ENCODE peak calls at places on chromosomes 2 and 18, in nine cellular contexts. One of them, this sample, is unnamed.

GRCh38 chr2:161990741-161991140 is 83.3 kb downstream of the DPP4 start:
- DNase-seq in A549: no peak
- DNase-seq in Peyer's patch: no peak
- DNase-seq in esophagus squamous epithelium: no peak
- DNase-seq in body of pancreas: no peak
- DNase-seq in pancreas: no peak
- DNase-seq in A673: peak; percentile 2
- DNase-seq in lower lobe of right lung: no peak
- DNase-seq in foreskin fibroblast: peak; percentile 85
- DNase-seq in this sample: peak; percentile 75

GRCh38 chr18:3493501-3494244 is 43.7 kb downstream of the TGIF1 start:
- DNase-seq in Peyer's patch: no peak
- DNase-seq in body of pancreas: no peak
- DNase-seq in A673: no peak
- DNase-seq in pancreas: no peak
- DNase-seq in esophagus squamous epithelium: no peak
- DNase-seq in A549: no peak
- DNase-seq in foreskin fibroblast: no peak
- DNase-seq in lower lobe of right lung: no peak
- DNase-seq in this sample: no peak

GRCh38 chr2:219271021-219271420 is 8.1 kb upstream of the DNAJB2 start:
- DNase-seq in A549: no peak
- DNase-seq in lower lobe of right lung: no peak
- DNase-seq in pancreas: no peak
- DNase-seq in esophagus squamous epithelium: no peak
- DNase-seq in Peyer's patch: no peak
- DNase-seq in foreskin fibroblast: no peak
- DNase-seq in body of pancreas: no peak
- DNase-seq in A673: no peak
- DNase-seq in this sample: no peak

GRCh38 chr18:50172367-50172766 is 22.6 kb downstream of the MYO5B start:
- DNase-seq in esophagus squamous epithelium: no peak
- DNase-seq in A673: no peak
- DNase-seq in body of pancreas: no peak
- DNase-seq in foreskin fibroblast: no peak
- DNase-seq in A549: no peak
- DNase-seq in lower lobe of right lung: no peak
- DNase-seq in Peyer's patch: no peak
- DNase-seq in pancreas: no peak
- DNase-seq in this sample: no peak

GRCh38 chr18:2979027-2979570 is 33.8 kb downstream of the LPIN2 start:
- DNase-seq in esophagus squamous epithelium: no peak
- DNase-seq in body of pancreas: peak; percentile 57
- DNase-seq in A549: no peak
- DNase-seq in Peyer's patch: no peak
- DNase-seq in lower lobe of right lung: no peak
- DNase-seq in foreskin fibroblast: peak; percentile 75
- DNase-seq in pancreas: peak; percentile 35
- DNase-seq in A673: no peak
- DNase-seq in this sample: peak; percentile 60

GRCh38 chr2:105744909-105745853 is at the start of gene NCK2:
- DNase-seq in A549: peak; percentile 12
- DNase-seq in foreskin fibroblast: no peak
- DNase-seq in pancreas: peak; percentile 29
- DNase-seq in A673: peak; percentile 32
- DNase-seq in esophagus squamous epithelium: no peak
- DNase-seq in Peyer's patch: peak; percentile 61
- DNase-seq in lower lobe of right lung: peak; percentile 56
- DNase-seq in body of pancreas: peak; percentile 30
- DNase-seq in this sample: no peak

GRCh38 chr18:30457156-30457555 is 585.4 kb downstream of the DSC3 start:
- DNase-seq in esophagus squamous epithelium: no peak
- DNase-seq in foreskin fibroblast: no peak
- DNase-seq in lower lobe of right lung: no peak
- DNase-seq in body of pancreas: no peak
- DNase-seq in pancreas: no peak
- DNase-seq in Peyer's patch: no peak
- DNase-seq in A673: peak; percentile 3
- DNase-seq in A549: no peak
- DNase-seq in this sample: no peak

GRCh38 chr2:96100893-96101304 is 15.5 kb downstream of the ADRA2B start:
- DNase-seq in A549: no peak
- DNase-seq in lower lobe of right lung: no peak
- DNase-seq in pancreas: no peak
- DNase-seq in body of pancreas: no peak
- DNase-seq in esophagus squamous epithelium: no peak
- DNase-seq in Peyer's patch: peak; percentile 28
- DNase-seq in A673: no peak
- DNase-seq in foreskin fibroblast: no peak
- DNase-seq in this sample: no peak

GRCh38 chr18:6543330-6543908 is 128.7 kb upstream of the L3MBTL4 start:
- DNase-seq in lower lobe of right lung: no peak
- DNase-seq in esophagus squamous epithelium: no peak
- DNase-seq in pancreas: no peak
- DNase-seq in body of pancreas: no peak
- DNase-seq in foreskin fibroblast: peak; percentile 10
- DNase-seq in A549: peak; percentile 5
- DNase-seq in A673: peak; percentile 7
- DNase-seq in Peyer's patch: no peak
- DNase-seq in this sample: peak; percentile 36

GRCh38 chr2:56539618-56540017 is 355.8 kb downstream of the CCDC85A start:
- DNase-seq in Peyer's patch: no peak
- DNase-seq in foreskin fibroblast: no peak
- DNase-seq in A549: no peak
- DNase-seq in lower lobe of right lung: no peak
- DNase-seq in pancreas: no peak
- DNase-seq in A673: no peak
- DNase-seq in body of pancreas: no peak
- DNase-seq in esophagus squamous epithelium: no peak
- DNase-seq in this sample: no peak
- H3K4me3 ChIP-seq in Peyer's patch: no peak overlapping the region
- H3K4me3 ChIP-seq in foreskin fibroblast: no peak overlapping the region
- H3K4me3 ChIP-seq in A549: no peak overlapping the region
- H3K4me3 ChIP-seq in lower lobe of right lung: no peak overlapping the region
- H3K4me3 ChIP-seq in pancreas: no peak overlapping the region
- H3K4me3 ChIP-seq in A673: no peak overlapping the region
- H3K4me3 ChIP-seq in body of pancreas: no peak overlapping the region
- H3K4me3 ChIP-seq in esophagus squamous epithelium: no peak overlapping the region
- H3K4me3 ChIP-seq in this sample: no peak overlapping the region

DNA sequence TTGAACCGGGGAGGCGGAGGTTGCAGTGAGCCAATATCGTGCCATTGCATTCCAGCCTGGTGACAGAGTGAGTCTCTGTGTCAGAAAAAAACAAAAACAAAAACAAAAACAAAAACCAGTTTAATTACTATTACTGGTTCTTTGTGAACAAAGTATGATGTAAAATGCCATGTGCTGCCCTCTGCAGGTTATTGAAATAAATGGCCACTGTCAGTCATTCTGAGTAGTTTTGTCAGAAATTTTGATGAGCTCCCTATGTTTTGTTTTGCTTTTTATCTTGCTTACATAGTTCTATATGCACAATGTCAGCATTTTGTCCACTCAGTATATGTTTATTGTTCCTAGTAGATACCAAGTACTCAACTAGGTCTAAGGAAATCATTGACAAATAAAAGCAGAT is 423.6 kb upstream of the CHST9 start:
- DNase-seq in foreskin fibroblast: no peak
- DNase-seq in A549: no peak
- DNase-seq in esophagus squamous epithelium: no peak
- DNase-seq in lower lobe of right lung: no peak
- DNase-seq in Peyer's patch: no peak
- DNase-seq in A673: no peak
- DNase-seq in body of pancreas: no peak
- DNase-seq in pancreas: no peak
- DNase-seq in this sample: no peak
- TF ChIP-seq CTCF in foreskin fibroblast: peak; percentile 37
- TF ChIP-seq CTCF in A549: peak; percentile 29
- TF ChIP-seq CTCF in esophagus squamous epithelium: no peak
- TF ChIP-seq CTCF in lower lobe of right lung: peak; percentile 24
- TF ChIP-seq CTCF in Peyer's patch: no peak
- TF ChIP-seq CTCF in A673: peak; percentile 68
- TF ChIP-seq CTCF in body of pancreas: peak; percentile 12
- TF ChIP-seq CTCF in pancreas: no peak
- TF ChIP-seq CTCF in this sample: peak; percentile 32

GRCh38 chr18:79519751-79520472 is 124.2 kb downstream of the NFATC1 start:
- DNase-seq in foreskin fibroblast: no peak
- DNase-seq in body of pancreas: no peak
- DNase-seq in pancreas: peak; percentile 5
- DNase-seq in lower lobe of right lung: peak; percentile 32
- DNase-seq in A549: no peak
- DNase-seq in esophagus squamous epithelium: no peak
- DNase-seq in Peyer's patch: peak; percentile 77
- DNase-seq in A673: peak; percentile 18
- DNase-seq in this sample: no peak

GRCh38 chr18:79521806-79522205 is 126.1 kb downstream of the NFATC1 start:
- DNase-seq in A549: no peak
- DNase-seq in lower lobe of right lung: peak; percentile 20
- DNase-seq in esophagus squamous epithelium: no peak
- DNase-seq in body of pancreas: no peak
- DNase-seq in foreskin fibroblast: no peak
- DNase-seq in pancreas: peak; percentile 2
- DNase-seq in A673: no peak
- DNase-seq in Peyer's patch: no peak
- DNase-seq in this sample: no peak

GRCh38 chr18:79522451-79523220 is 126.9 kb downstream of the NFATC1 start:
- DNase-seq in Peyer's patch: peak; percentile 89
- DNase-seq in pancreas: peak; percentile 4
- DNase-seq in esophagus squamous epithelium: no peak
- DNase-seq in foreskin fibroblast: no peak
- DNase-seq in lower lobe of right lung: peak; percentile 37
- DNase-seq in body of pancreas: no peak
- DNase-seq in A673: no peak
- DNase-seq in A549: no peak
- DNase-seq in this sample: no peak

GRCh38 chr18:79518683-79519128 is 123.0 kb downstream of the NFATC1 start:
- DNase-seq in lower lobe of right lung: no peak
- DNase-seq in body of pancreas: no peak
- DNase-seq in A549: no peak
- DNase-seq in esophagus squamous epithelium: no peak
- DNase-seq in foreskin fibroblast: no peak
- DNase-seq in A673: no peak
- DNase-seq in Peyer's patch: no peak
- DNase-seq in pancreas: peak; percentile 4
- DNase-seq in this sample: no peak

DNA sequence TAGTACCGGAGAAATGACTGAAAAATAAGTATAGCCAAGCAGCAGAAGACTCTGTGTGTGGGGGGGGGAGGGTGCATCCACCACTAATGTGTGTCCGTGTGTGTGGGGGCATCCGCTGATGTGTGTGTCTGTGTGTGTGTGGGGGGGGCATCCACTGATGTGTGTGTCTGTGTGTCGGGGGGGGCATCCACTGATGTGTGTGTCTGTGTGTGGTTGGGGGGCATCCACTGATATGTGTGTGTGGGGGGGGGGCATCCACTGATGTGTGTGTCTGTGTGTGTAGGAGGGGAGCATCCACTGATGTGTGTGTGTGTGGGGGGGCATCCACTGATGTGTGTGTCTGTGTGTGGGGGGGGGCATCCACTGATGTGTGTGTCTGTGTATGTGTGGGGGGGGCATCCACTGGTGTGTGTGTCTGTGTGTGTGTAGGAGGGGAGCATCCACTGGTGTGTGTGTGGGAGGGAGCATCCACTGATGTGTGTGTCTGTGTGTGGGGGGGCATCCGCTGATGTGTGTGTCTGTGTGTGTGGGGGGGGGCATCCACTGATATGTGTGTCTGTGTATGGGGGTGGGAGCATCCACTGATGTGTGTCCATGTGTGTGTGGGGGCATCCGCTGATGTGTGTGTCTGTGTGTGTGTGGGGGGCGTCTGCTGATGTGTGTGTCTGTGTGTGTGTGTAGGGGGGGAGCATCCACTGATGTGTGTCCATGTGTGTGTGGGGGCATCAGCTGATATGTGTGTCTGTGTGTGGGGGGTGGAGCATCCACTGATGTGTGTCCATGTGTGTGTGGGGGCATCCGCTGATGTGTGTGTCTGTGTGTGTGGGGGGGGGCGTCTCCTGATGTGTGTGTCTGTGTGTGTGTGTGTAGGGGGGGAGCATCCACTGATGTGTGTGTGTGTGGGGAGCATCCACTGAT is 125.0 kb downstream of the NFATC1 start:
- DNase-seq in Peyer's patch: no peak
- DNase-seq in esophagus squamous epithelium: no peak
- DNase-seq in A549: no peak
- DNase-seq in pancreas: no peak
- DNase-seq in lower lobe of right lung: peak; percentile 29
- DNase-seq in body of pancreas: no peak
- DNase-seq in A673: no peak
- DNase-seq in foreskin fibroblast: no peak
- DNase-seq in this sample: no peak
- H3K4me3 ChIP-seq in Peyer's patch: no peak overlapping the region
- H3K4me3 ChIP-seq in esophagus squamous epithelium: no peak overlapping the region
- H3K4me3 ChIP-seq in A549: no peak overlapping the region
- H3K4me3 ChIP-seq in pancreas: no peak overlapping the region
- H3K4me3 ChIP-seq in lower lobe of right lung: peak overlapping the region; percentile 6
- H3K4me3 ChIP-seq in body of pancreas: no peak overlapping the region
- H3K4me3 ChIP-seq in A673: no peak overlapping the region
- H3K4me3 ChIP-seq in foreskin fibroblast: no peak overlapping the region
- H3K4me3 ChIP-seq in this sample: no peak overlapping the region

GRCh38 chr2:8539743-8540551 is 141.9 kb upstream of the ID2 start:
- DNase-seq in foreskin fibroblast: no peak
- DNase-seq in body of pancreas: peak; percentile 58
- DNase-seq in A549: no peak
- DNase-seq in esophagus squamous epithelium: no peak
- DNase-seq in Peyer's patch: peak; percentile 55
- DNase-seq in pancreas: peak; percentile 46
- DNase-seq in A673: no peak
- DNase-seq in lower lobe of right lung: peak; percentile 73
- DNase-seq in this sample: no peak
- TF ChIP-seq CTCF in foreskin fibroblast: no peak
- TF ChIP-seq CTCF in body of pancreas: no peak
- TF ChIP-seq CTCF in A549: no peak
- TF ChIP-seq CTCF in esophagus squamous epithelium: peak; percentile 6
- TF ChIP-seq CTCF in Peyer's patch: no peak
- TF ChIP-seq CTCF in pancreas: no peak
- TF ChIP-seq CTCF in A673: no peak
- TF ChIP-seq CTCF in lower lobe of right lung: no peak
- TF ChIP-seq CTCF in this sample: peak; percentile 6

GRCh38 chr2:85678794-85679672 is 11.0 kb upstream of the SFTPB start:
- DNase-seq in foreskin fibroblast: peak; percentile 56
- DNase-seq in Peyer's patch: peak; percentile 93
- DNase-seq in A673: peak; percentile 87
- DNase-seq in lower lobe of right lung: peak; percentile 95
- DNase-seq in pancreas: peak; percentile 94
- DNase-seq in body of pancreas: peak; percentile 97
- DNase-seq in A549: peak; percentile 94
- DNase-seq in esophagus squamous epithelium: peak; percentile 10
- DNase-seq in this sample: peak; percentile 69
- H3K4me3 ChIP-seq in foreskin fibroblast: no peak overlapping the region
- H3K4me3 ChIP-seq in Peyer's patch: no peak overlapping the region
- H3K4me3 ChIP-seq in A673: no peak overlapping the region
- H3K4me3 ChIP-seq in lower lobe of right lung: peak overlapping the region; percentile 29
- H3K4me3 ChIP-seq in pancreas: no peak overlapping the region
- H3K4me3 ChIP-seq in body of pancreas: no peak overlapping the region
- H3K4me3 ChIP-seq in A549: no peak overlapping the region
- H3K4me3 ChIP-seq in esophagus squamous epithelium: no peak overlapping the region
- H3K4me3 ChIP-seq in this sample: no peak overlapping the region